ENCODE peak calls at places on chromosomes 12 and 14, in four cellular contexts. U, K, Q and G are unnamed samples.

GRCh38 chr14:33962016-33962415 is 11.1 kb upstream of the EGLN3 start:
- DNase-seq in Q (no peak), U (no peak), K (no peak), G (no peak)

GRCh38 chr14:96762650-96763049 is 34.5 kb upstream of the VRK1 start:
- DNase-seq in U (peak; percentile 50), K (no peak), Q (no peak), G (no peak)

GRCh38 chr14:67982711-67983608 is 163.4 kb downstream of the RAD51B start:
- DNase-seq in U (peak; percentile 59), Q (no peak), K (no peak), G (no peak)

GRCh38 chr12:4159851-4160250 is 113.7 kb upstream of the CCND2 start:
- DNase-seq in Q (no peak), U (no peak), K (no peak), G (no peak)

GRCh38 chr14:23284654-23285529 is 1.0 kb downstream of the HOMEZ start:
- DNase-seq in Q (no peak), U (peak; percentile 6), K (no peak), G (no peak)

GRCh38 chr12:108495054-108495453 is 20.0 kb upstream of the FICD start:
- DNase-seq in U (no peak), Q (no peak), K (no peak), G (no peak)

GRCh38 chr12:54565658-54566552 is 16.5 kb downstream of the PDE1B start:
- DNase-seq in Q (no peak), U (no peak), K (no peak), G (no peak)

GRCh38 chr14:74863274-74863673 is 12.7 kb downstream of the PROX2 start:
- DNase-seq in U (no peak), K (no peak), Q (no peak), G (no peak)

GRCh38 chr12:124053855-124054254 is 80.8 kb downstream of the ZNF664 start:
- DNase-seq in U (peak; percentile 75), K (peak; percentile 24), Q (peak; percentile 36), G (peak; percentile 51)

GRCh38 chr14:64806202-64806861 is 73.4 kb downstream of the SPTB start:
- DNase-seq in U (peak; percentile 98), K (peak; percentile 58), Q (no peak), G (no peak)

GRCh38 chr14:21680072-21680471 is 6.5 kb upstream of the OR4E1 start:
- DNase-seq in Q (no peak), U (peak; percentile 9), K (no peak), G (no peak)

GRCh38 chr12:82486524-82487235 is 128.4 kb downstream of the METTL25 start:
- DNase-seq in K (no peak), U (peak; percentile 56), Q (no peak), G (no peak)

GRCh38 chr12:117231750-117232149 is 41.5 kb upstream of the FBXO21 start:
- DNase-seq in U (no peak), Q (no peak), K (no peak), G (no peak)

GRCh38 chr12:85920324-85920947 is 46.3 kb downstream of the NTS start:
- DNase-seq in Q (no peak), U (peak; percentile 2), K (no peak), G (no peak)

GRCh38 chr12:128455849-128456248 is 188.9 kb downstream of the TMEM132C start:
- DNase-seq in Q (no peak), U (no peak), K (no peak), G (no peak)

GRCh38 chr12:55996715-55997534 is at the start of gene SUOX:
- DNase-seq in U (peak; percentile 98), Q (peak; percentile 97), K (peak; percentile 96), G (peak; percentile 98)

GRCh38 chr12:53972152-53972702 is 699 bp upstream of the HOXC11 start:
- DNase-seq in U (no peak), Q (no peak), K (no peak), G (no peak)

GRCh38 chr14:79627058-79627457 is 584.2 kb downstream of the DIO2 start:
- DNase-seq in Q (no peak), U (no peak), K (no peak), G (no peak)

GRCh38 chr12:31021809-31022492 is 51.7 kb upstream of the DDX11 start:
- DNase-seq in U (peak; percentile 63), K (no peak), Q (no peak), G (no peak)

GRCh38 chr14:95313707-95314106 is 6.0 kb downstream of the CLMN start:
- DNase-seq in U (peak; percentile 15), K (peak; percentile 65), Q (peak; percentile 77), G (peak; percentile 87)

GRCh38 chr12:26630546-26631027 is 202.4 kb downstream of the ITPR2 start:
- DNase-seq in K (no peak), U (peak; percentile 95), Q (no peak), G (peak; percentile 38)

GRCh38 chr14:31286456-31287293 is 79.1 kb upstream of the HECTD1 start:
- DNase-seq in Q (no peak), U (no peak), K (no peak), G (no peak)

GRCh38 chr12:68469136-68469535 is 137.0 kb upstream of the MDM1 start:
- DNase-seq in U (no peak), K (no peak), Q (no peak), G (no peak)

GRCh38 chr12:10718279-10718821 is 4.8 kb downstream of the YBX3 start:
- DNase-seq in U (peak; percentile 84), Q (no peak), K (no peak), G (no peak)

GRCh38 chr12:124761876-124762275 is 101.8 kb downstream of the SCARB1 start:
- DNase-seq in K (no peak), Q (no peak), U (peak; percentile 79), G (peak; percentile 65)

GRCh38 chr12:68225576-68226476 is at the start of gene IL26:
- DNase-seq in U (no peak), K (no peak), Q (no peak), G (no peak)

GRCh38 chr12:93766802-93767523 is 89.8 kb downstream of the CRADD start:
- DNase-seq in U (peak; percentile 60), K (no peak), Q (peak; percentile 29), G (no peak)

GRCh38 chr12:25197608-25198007 is 2.6 kb downstream of the ETFRF1 start:
- DNase-seq in Q (no peak), U (no peak), K (no peak), G (no peak)

GRCh38 chr12:1650954-1651353 is 21.9 kb downstream of the WNT5B start:
- DNase-seq in Q (no peak), K (no peak), U (no peak), G (no peak)
- H3K27ac ChIP-seq in Q (peak overlapping the region; percentile 54), K (no peak overlapping the region), U (no peak overlapping the region), G (peak overlapping the region; percentile 28)

GRCh38 chr14:52240623-52241022 is 26.9 kb upstream of the PTGDR start:
- DNase-seq in K (no peak), U (no peak), Q (no peak), G (no peak)
- H3K4me3 ChIP-seq in K (no peak overlapping the region), U (no peak overlapping the region), Q (no peak overlapping the region), G (no peak overlapping the region)

GRCh38 chr12:92696240-92696639 is 6.5 kb upstream of the PLEKHG7 start:
- DNase-seq in Q (peak; percentile 15), K (peak; percentile 26), U (peak; percentile 29), G (peak; percentile 59)
- H3K9me3 ChIP-seq in Q (no peaks in the 10 kb centered on the region), K (no peaks in the 10 kb centered on the region), U (no peaks in the 10 kb centered on the region), G (no peaks in the 10 kb centered on the region)

DNA sequence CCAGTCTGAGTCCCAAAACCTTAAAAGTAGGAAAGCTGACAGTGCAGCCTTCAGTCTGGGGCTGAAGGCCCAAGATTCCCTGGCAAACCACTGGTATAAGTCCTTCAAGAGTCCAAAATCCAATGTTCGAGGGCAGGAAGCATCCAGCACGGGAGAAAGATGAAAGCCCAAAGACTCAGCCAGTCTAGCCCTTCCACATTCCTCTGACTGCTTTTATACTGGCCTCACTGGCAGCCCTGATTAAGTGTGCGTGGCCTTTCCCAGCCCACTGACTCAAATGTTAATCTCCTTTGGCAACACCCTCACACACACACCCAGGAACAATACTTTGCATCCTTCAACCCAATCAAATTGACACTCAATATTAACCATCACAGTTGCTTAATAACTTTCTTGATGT is 372.1 kb upstream of the CCDC196 start:
- DNase-seq in U (no peak), Q (no peak), K (no peak), G (no peak)
- H3K27ac ChIP-seq in U (no peak overlapping the region), Q (no peak overlapping the region), K (no peak overlapping the region), G (no peak overlapping the region)

DNA sequence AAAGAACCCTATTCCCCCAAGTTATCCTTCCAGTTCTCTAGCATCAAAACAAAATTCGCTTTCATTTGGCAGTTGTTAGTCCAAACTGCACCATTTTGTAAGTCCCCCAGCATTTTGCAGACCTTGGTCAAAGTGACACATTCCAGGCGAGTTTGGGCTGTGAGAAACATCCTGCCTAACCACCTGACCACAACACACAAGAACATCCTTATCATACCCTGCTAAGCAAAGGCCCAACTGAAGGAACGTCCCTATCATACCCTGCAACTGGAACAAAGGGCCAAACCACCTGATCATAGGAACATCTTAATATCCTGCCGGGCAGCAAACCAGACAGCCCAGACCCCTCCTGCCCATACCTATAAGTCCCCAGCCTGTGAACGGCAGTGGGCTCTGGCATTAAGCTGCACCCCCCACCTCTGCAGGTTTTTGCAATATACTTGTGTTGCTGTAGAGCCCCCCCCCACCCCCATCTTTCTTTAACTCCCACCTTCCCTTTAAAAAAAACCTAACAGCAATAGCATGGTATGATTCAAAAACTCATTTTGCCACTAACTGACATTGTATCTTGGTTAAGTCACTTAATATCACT is 2.7 kb downstream of the PCNX4 start:
- DNase-seq in Q (no peak), U (peak; percentile 87), K (no peak), G (no peak)
- H3K4me3 ChIP-seq in Q (no peak overlapping the region), U (peak overlapping the region; percentile 81), K (peak overlapping the region; percentile 87), G (peak overlapping the region; percentile 4)